ENCODE peak calls at places on chromosomes 4 and X, in six cellular contexts. K is HCT116, A is mammary epithelial cell, J is lower lobe of right lung, H is IMR-90, C is astrocyte. Z is an unnamed sample. For H3K36me3, the result is how much of the 10 kb centered on the place peaks cover.

GRCh38 chr4:101942891-101943290 is 152.4 kb downstream of the BANK1 start:
- DNase-seq in K (no peak), H (no peak), C (no peak), A (no peak), J (no peak), Z (no peak)

GRCh38 chr4:126715067-126715466 is 917.7 kb upstream of the INTU start:
- DNase-seq in J (no peak), K (no peak), C (no peak), H (no peak), A (no peak), Z (no peak)

GRCh38 chr4:102815981-102816380 is 11.4 kb downstream of the UBE2D3 start:
- DNase-seq in J (no peak), K (no peak), C (peak), H (peak), A (peak), Z (no peak)

GRCh38 chr4:94995684-94996394 is 238.1 kb downstream of the BMPR1B start:
- DNase-seq in A (peak), C (peak), J (no peak), K (no peak), H (peak), Z (no peak)

GRCh38 chr4:27100713-27101112 is 240.1 kb downstream of the STIM2 start:
- DNase-seq in J (no peak), C (no peak), H (no peak), A (peak), K (no peak), Z (peak)

GRCh38 chrX:30308263-30309138 is 689 bp downstream of the NR0B1 start:
- DNase-seq in K (no peak), H (no peak), J (peak), A (no peak), C (no peak), Z (peak)

GRCh38 chr4:67522851-67523671 is 22.2 kb downstream of the CENPC start:
- DNase-seq in K (no peak), H (peak), A (no peak), C (peak), J (no peak), Z (no peak)

GRCh38 chr4:188127157-188127874 is 11.9 kb upstream of the TRIML1 start:
- DNase-seq in C (peak), K (peak), J (no peak), A (peak), H (peak), Z (peak)

GRCh38 chr4:8355306-8355705 is 85.2 kb downstream of the ACOX3 start:
- DNase-seq in K (no peak), A (peak), C (peak), H (peak), J (no peak), Z (peak)

GRCh38 chr4:71472946-71473345 is 134.1 kb downstream of the SLC4A4 start:
- DNase-seq in K (no peak), C (peak), H (peak), A (peak), J (no peak), Z (no peak)

GRCh38 chrX:45894864-45895645 is 650.2 kb downstream of the ZNF674 start:
- DNase-seq in H (no peak), K (no peak), J (no peak), C (no peak), A (no peak), Z (no peak)

GRCh38 chrX:123731258-123731986 is 1.4 kb downstream of the THOC2 start:
- DNase-seq in K (no peak), C (peak), H (peak), A (no peak), J (peak), Z (no peak)

GRCh38 chr4:75831856-75832405 is 70.3 kb downstream of the PPEF2 start:
- DNase-seq in C (no peak), J (no peak), H (no peak), A (no peak), K (no peak), Z (no peak)

GRCh38 chr4:155371432-155372043 is 5.2 kb downstream of the MAP9 start:
- DNase-seq in J (no peak), H (peak), K (peak), C (peak), A (peak), Z (no peak)
- TF ChIP-seq CTCF in J (peak), H (peak), K (peak), C (peak), A (peak), Z (peak)

GRCh38 chrX:47200385-47201150 is 6.9 kb downstream of the UBA1 start:
- DNase-seq in J (no peak), A (peak), C (peak), K (no peak), H (peak), Z (no peak)
- H3K36me3 ChIP-seq in J (half or more), A (under half), C (under half), K (half or more), H (half or more), Z (under half)

GRCh38 chr4:111268769-111269414 is 646.0 kb upstream of the PITX2 start:
- DNase-seq in K (no peak), C (peak), H (peak), J (no peak), A (no peak), Z (no peak)

GRCh38 chr4:111269439-111269838 is 646.6 kb upstream of the PITX2 start:
- DNase-seq in H (no peak), A (no peak), C (peak), K (no peak), J (no peak), Z (no peak)

GRCh38 chr4:111266937-111267336 is 644.1 kb upstream of the PITX2 start:
- DNase-seq in K (no peak), H (no peak), A (no peak), C (no peak), J (no peak), Z (no peak)

GRCh38 chr4:111263836-111264235 is 641.0 kb upstream of the PITX2 start:
- DNase-seq in A (no peak), J (no peak), K (no peak), C (no peak), H (no peak), Z (no peak)

GRCh38 chr4:111267786-111268185 is 644.9 kb upstream of the PITX2 start:
- DNase-seq in J (no peak), C (no peak), H (no peak), K (no peak), A (no peak), Z (no peak)
- TF ChIP-seq CTCF in J (no peak), C (no peak), H (no peak), K (no peak), A (no peak), Z (no peak)

DNA sequence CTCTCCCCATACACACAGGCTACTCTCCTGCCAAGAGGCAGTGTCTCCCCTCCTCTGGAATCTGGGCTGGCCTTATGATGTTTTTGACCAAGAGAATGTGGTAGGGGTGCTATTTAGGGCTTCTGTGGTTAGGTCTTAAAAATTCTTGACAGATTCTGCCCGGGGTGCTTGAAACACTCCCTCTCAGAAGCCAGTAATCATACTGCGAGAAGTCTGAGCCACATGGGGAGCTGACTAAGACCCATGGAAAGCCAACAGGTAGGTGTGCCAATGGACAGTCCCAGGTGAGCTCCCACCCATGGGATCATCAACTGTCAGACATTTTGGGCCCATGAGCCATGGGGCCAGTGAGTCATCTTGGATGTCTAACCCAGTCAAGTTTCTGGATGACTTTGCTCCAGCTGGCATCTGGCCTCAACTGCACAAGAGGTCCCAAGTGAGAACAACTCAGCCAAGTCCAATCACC is 315.7 kb downstream of the FBXW7 start:
- DNase-seq in C (peak), K (no peak), A (peak), J (no peak), H (no peak), Z (no peak)
- H3K36me3 ChIP-seq in C (under half), K (under half), A (under half), J (under half), H (under half), Z (under half)

GRCh38 chrX:152658302-152658701 is 20.6 kb downstream of the GABRQ start:
- DNase-seq in H (no peak), C (no peak), A (no peak), K (no peak), J (no peak), Z (no peak)
- TF ChIP-seq CTCF in H (no peak), C (no peak), A (no peak), K (peak), J (no peak), Z (peak)

GRCh38 chr4:131427000-131427399 is 1722.1 kb upstream of the PCDH10 start:
- DNase-seq in H (no peak), C (peak), A (no peak), J (no peak), K (no peak), Z (no peak)

GRCh38 chr4:131426023-131426758 is 1722.9 kb upstream of the PCDH10 start:
- DNase-seq in A (no peak), J (no peak), K (no peak), H (no peak), C (no peak), Z (no peak)

GRCh38 chr4:131430302-131430701 is 1718.8 kb upstream of the PCDH10 start:
- DNase-seq in J (no peak), K (no peak), H (no peak), A (peak), C (no peak), Z (no peak)
- H3K36me3 ChIP-seq in J (under half), K (under half), H (under half), A (under half), C (under half), Z (under half)